ENCODE peak calls at places on chromosomes 16 and 17, in six cellular contexts. One of them, this sample, is unnamed. For H3K27me3, the result is how much of the 10 kb centered on the place peaks cover.

GRCh38 chr17:81112461-81112860 is 52.8 kb upstream of the PVALEF start:
- DNase-seq in spleen: no peak
- DNase-seq in uterus: no peak
- DNase-seq in fibroblast of lung: no peak
- DNase-seq in SK-N-SH: no peak
- DNase-seq in psoas muscle: no peak
- DNase-seq in this sample: no peak

GRCh38 chr17:77957869-77958715 is at the start of gene TNRC6C:
- DNase-seq in spleen: peak
- DNase-seq in uterus: peak
- DNase-seq in fibroblast of lung: peak
- DNase-seq in SK-N-SH: peak
- DNase-seq in psoas muscle: peak
- DNase-seq in this sample: peak

GRCh38 chr17:10631048-10631700 is 25.9 kb downstream of the MYH3 start:
- DNase-seq in spleen: peak
- DNase-seq in uterus: no peak
- DNase-seq in fibroblast of lung: peak
- DNase-seq in SK-N-SH: peak
- DNase-seq in psoas muscle: no peak
- DNase-seq in this sample: peak

GRCh38 chr16:1534021-1535020 is 855 bp downstream of the TMEM204 start:
- DNase-seq in spleen: no peak
- DNase-seq in uterus: no peak
- DNase-seq in fibroblast of lung: peak
- DNase-seq in SK-N-SH: no peak
- DNase-seq in psoas muscle: peak
- DNase-seq in this sample: no peak

GRCh38 chr17:76700627-76701470 is 9.9 kb downstream of the MXRA7 start:
- DNase-seq in spleen: no peak
- DNase-seq in uterus: peak
- DNase-seq in fibroblast of lung: peak
- DNase-seq in SK-N-SH: peak
- DNase-seq in psoas muscle: peak
- DNase-seq in this sample: no peak

GRCh38 chr17:42342242-42343008 is 45.8 kb downstream of the STAT3 start:
- DNase-seq in spleen: no peak
- DNase-seq in uterus: no peak
- DNase-seq in fibroblast of lung: peak
- DNase-seq in SK-N-SH: no peak
- DNase-seq in psoas muscle: no peak
- DNase-seq in this sample: no peak

GRCh38 chr17:12618557-12618956 is 47.1 kb upstream of the MYOCD start:
- DNase-seq in spleen: no peak
- DNase-seq in uterus: no peak
- DNase-seq in fibroblast of lung: peak
- DNase-seq in SK-N-SH: no peak
- DNase-seq in psoas muscle: no peak
- DNase-seq in this sample: no peak

GRCh38 chr16:90072442-90073105 is 4.6 kb downstream of the PRDM7 start:
- DNase-seq in spleen: no peak
- DNase-seq in uterus: no peak
- DNase-seq in fibroblast of lung: no peak
- DNase-seq in SK-N-SH: no peak
- DNase-seq in psoas muscle: no peak
- DNase-seq in this sample: no peak

GRCh38 chr16:23784811-23785447 is 30.1 kb downstream of the CHP2 start:
- DNase-seq in spleen: no peak
- DNase-seq in uterus: no peak
- DNase-seq in fibroblast of lung: peak
- DNase-seq in SK-N-SH: no peak
- DNase-seq in psoas muscle: no peak
- DNase-seq in this sample: no peak

GRCh38 chr16:29663829-29664132 is 734 bp downstream of the SPN start:
- DNase-seq in spleen: no peak
- DNase-seq in uterus: no peak
- DNase-seq in fibroblast of lung: no peak
- DNase-seq in SK-N-SH: no peak
- DNase-seq in psoas muscle: no peak
- DNase-seq in this sample: no peak

GRCh38 chr16:90026135-90026534 is 6.9 kb upstream of the DBNDD1 start:
- DNase-seq in spleen: no peak
- DNase-seq in uterus: no peak
- DNase-seq in fibroblast of lung: no peak
- DNase-seq in SK-N-SH: no peak
- DNase-seq in psoas muscle: no peak
- DNase-seq in this sample: no peak

GRCh38 chr17:64547354-64547753 is 40.6 kb downstream of the CEP95 start:
- DNase-seq in spleen: no peak
- DNase-seq in uterus: no peak
- DNase-seq in fibroblast of lung: no peak
- DNase-seq in SK-N-SH: no peak
- DNase-seq in psoas muscle: no peak
- DNase-seq in this sample: no peak

GRCh38 chr16:20957153-20957552 is 56.6 kb downstream of the LYRM1 start:
- DNase-seq in spleen: no peak
- DNase-seq in uterus: no peak
- DNase-seq in fibroblast of lung: no peak
- DNase-seq in SK-N-SH: no peak
- DNase-seq in psoas muscle: no peak
- DNase-seq in this sample: no peak

GRCh38 chr16:30875881-30876791 is 17.7 kb downstream of the BCL7C start:
- DNase-seq in spleen: no peak
- DNase-seq in uterus: no peak
- DNase-seq in fibroblast of lung: no peak
- DNase-seq in SK-N-SH: peak
- DNase-seq in psoas muscle: no peak
- DNase-seq in this sample: no peak

GRCh38 chr17:67276075-67276474 is 31.1 kb upstream of the HELZ start:
- DNase-seq in spleen: no peak
- DNase-seq in uterus: no peak
- DNase-seq in fibroblast of lung: no peak
- DNase-seq in SK-N-SH: no peak
- DNase-seq in psoas muscle: no peak
- DNase-seq in this sample: no peak

GRCh38 chr16:56744996-56745640 is 15.2 kb downstream of the NUP93 start:
- DNase-seq in spleen: no peak
- DNase-seq in uterus: peak
- DNase-seq in fibroblast of lung: no peak
- DNase-seq in SK-N-SH: no peak
- DNase-seq in psoas muscle: no peak
- DNase-seq in this sample: no peak

GRCh38 chr16:56748826-56749225 is 18.9 kb downstream of the NUP93 start:
- DNase-seq in spleen: no peak
- DNase-seq in uterus: no peak
- DNase-seq in fibroblast of lung: no peak
- DNase-seq in SK-N-SH: no peak
- DNase-seq in psoas muscle: no peak
- DNase-seq in this sample: no peak

GRCh38 chr16:56747486-56748045 is 17.6 kb downstream of the NUP93 start:
- DNase-seq in spleen: no peak
- DNase-seq in uterus: no peak
- DNase-seq in fibroblast of lung: no peak
- DNase-seq in SK-N-SH: no peak
- DNase-seq in psoas muscle: no peak
- DNase-seq in this sample: no peak

GRCh38 chr16:56749806-56750491 is 20.0 kb downstream of the NUP93 start:
- DNase-seq in spleen: no peak
- DNase-seq in uterus: no peak
- DNase-seq in fibroblast of lung: no peak
- DNase-seq in SK-N-SH: no peak
- DNase-seq in psoas muscle: no peak
- DNase-seq in this sample: no peak

DNA sequence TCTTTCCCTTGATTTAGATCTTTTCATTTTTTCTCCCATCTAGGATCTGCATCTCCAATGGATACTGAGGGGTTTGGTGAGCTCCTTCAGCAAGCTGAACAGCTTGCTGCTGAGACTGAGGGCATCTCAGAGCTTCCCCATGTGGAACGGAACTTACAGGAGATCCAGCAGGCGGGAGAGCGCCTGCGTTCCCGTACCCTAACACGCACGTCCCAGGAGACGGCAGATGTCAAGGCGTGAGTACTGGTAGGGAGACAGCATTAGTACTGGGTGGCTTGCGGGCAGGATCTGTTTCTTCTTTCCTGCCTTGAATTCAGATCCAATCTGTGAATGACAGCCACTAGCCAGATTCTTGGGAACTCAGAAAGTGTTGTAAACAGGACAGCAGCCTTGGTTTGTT is 18.3 kb downstream of the NUP93 start:
- DNase-seq in spleen: no peak
- DNase-seq in uterus: no peak
- DNase-seq in fibroblast of lung: no peak
- DNase-seq in SK-N-SH: no peak
- DNase-seq in psoas muscle: no peak
- DNase-seq in this sample: no peak
- H3K4me3 ChIP-seq in spleen: no peak
- H3K4me3 ChIP-seq in uterus: no peak
- H3K4me3 ChIP-seq in fibroblast of lung: no peak
- H3K4me3 ChIP-seq in SK-N-SH: no peak
- H3K4me3 ChIP-seq in psoas muscle: no peak
- H3K4me3 ChIP-seq in this sample: no peak

GRCh38 chr16:46927273-46927672 is 43.1 kb downstream of the GPT2 start:
- DNase-seq in spleen: no peak
- DNase-seq in uterus: no peak
- DNase-seq in fibroblast of lung: no peak
- DNase-seq in SK-N-SH: no peak
- DNase-seq in psoas muscle: peak
- DNase-seq in this sample: no peak

GRCh38 chr16:46922239-46922638 is 38.1 kb downstream of the GPT2 start:
- DNase-seq in spleen: no peak
- DNase-seq in uterus: no peak
- DNase-seq in fibroblast of lung: no peak
- DNase-seq in SK-N-SH: no peak
- DNase-seq in psoas muscle: no peak
- DNase-seq in this sample: no peak

GRCh38 chr16:46926470-46927225 is 42.5 kb downstream of the GPT2 start:
- DNase-seq in spleen: no peak
- DNase-seq in uterus: no peak
- DNase-seq in fibroblast of lung: no peak
- DNase-seq in SK-N-SH: no peak
- DNase-seq in psoas muscle: no peak
- DNase-seq in this sample: no peak

GRCh38 chr16:46923513-46924295 is 39.5 kb downstream of the GPT2 start:
- DNase-seq in spleen: no peak
- DNase-seq in uterus: no peak
- DNase-seq in fibroblast of lung: peak
- DNase-seq in SK-N-SH: no peak
- DNase-seq in psoas muscle: peak
- DNase-seq in this sample: no peak

DNA sequence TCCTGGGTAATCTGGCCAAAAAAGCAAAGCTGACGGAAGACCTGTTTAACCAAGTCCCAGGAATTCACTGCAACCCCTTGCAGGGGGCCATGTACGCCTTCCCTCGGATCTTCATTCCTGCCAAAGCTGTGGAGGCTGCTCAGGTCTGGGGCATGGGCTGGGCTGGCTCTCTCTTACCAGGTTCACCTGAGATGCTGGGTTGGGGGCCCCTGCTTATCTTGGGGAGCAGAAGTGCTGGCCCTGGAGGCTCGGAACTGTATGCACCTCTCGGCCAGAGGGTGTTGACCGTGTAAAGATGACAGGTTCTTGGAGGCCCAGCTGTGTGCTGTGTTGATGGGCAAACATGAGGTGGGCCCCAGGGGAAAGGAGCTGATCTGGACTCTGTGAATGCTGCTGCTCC is 40.2 kb downstream of the GPT2 start:
- DNase-seq in spleen: no peak
- DNase-seq in uterus: no peak
- DNase-seq in fibroblast of lung: no peak
- DNase-seq in SK-N-SH: no peak
- DNase-seq in psoas muscle: no peak
- DNase-seq in this sample: no peak
- H3K27me3 ChIP-seq in spleen: under half
- H3K27me3 ChIP-seq in uterus: under half
- H3K27me3 ChIP-seq in fibroblast of lung: under half
- H3K27me3 ChIP-seq in SK-N-SH: under half
- H3K27me3 ChIP-seq in psoas muscle: under half
- H3K27me3 ChIP-seq in this sample: under half

GRCh38 chr16:66103245-66103644 is 263.2 kb upstream of the CDH5 start:
- DNase-seq in spleen: no peak
- DNase-seq in uterus: no peak
- DNase-seq in fibroblast of lung: peak
- DNase-seq in SK-N-SH: no peak
- DNase-seq in psoas muscle: no peak
- DNase-seq in this sample: no peak
- H3K4me3 ChIP-seq in spleen: no peak
- H3K4me3 ChIP-seq in uterus: no peak
- H3K4me3 ChIP-seq in fibroblast of lung: no peak
- H3K4me3 ChIP-seq in SK-N-SH: no peak
- H3K4me3 ChIP-seq in psoas muscle: no peak
- H3K4me3 ChIP-seq in this sample: no peak

GRCh38 chr17:74921769-74922168 is 1.3 kb downstream of the USH1G start:
- DNase-seq in spleen: no peak
- DNase-seq in uterus: no peak
- DNase-seq in fibroblast of lung: no peak
- DNase-seq in SK-N-SH: no peak
- DNase-seq in psoas muscle: no peak
- DNase-seq in this sample: no peak
- H3K27me3 ChIP-seq in spleen: half or more
- H3K27me3 ChIP-seq in uterus: under half
- H3K27me3 ChIP-seq in fibroblast of lung: under half
- H3K27me3 ChIP-seq in SK-N-SH: half or more
- H3K27me3 ChIP-seq in psoas muscle: under half
- H3K27me3 ChIP-seq in this sample: half or more